ENCODE peak calls at places on chromosomes 3 and 15, in six cellular contexts. P, J, C, V, Y and D are unnamed samples.
A peak's percentile ranks its signal among the peaks of the same experiment; 100 is the strongest.

GRCh38 chr15:43125095-43125661 is 8.2 kb upstream of the TMEM62 start:
- DNase-seq in P (no peak), J (no peak), C (no peak), V (no peak), Y (no peak), D (no peak)

GRCh38 chr15:51315726-51316125 is 22.7 kb downstream of the CYP19A1 start:
- DNase-seq in P (peak; percentile 32), J (no peak), C (no peak), V (no peak), Y (no peak), D (no peak)

GRCh38 chr15:64774556-64775523 is 549 bp downstream of the RBPMS2 start:
- DNase-seq in P (no peak), J (no peak), C (no peak), V (no peak), Y (peak; percentile 47), D (peak; percentile 30)

GRCh38 chr3:156218353-156218744 is 98.0 kb downstream of the KCNAB1 start:
- DNase-seq in P (no peak), J (no peak), C (peak; percentile 5), V (no peak), Y (no peak), D (no peak)

GRCh38 chr3:26100176-26100575 is 310.3 kb downstream of the OXSM start:
- DNase-seq in P (no peak), J (no peak), C (no peak), V (no peak), Y (no peak), D (no peak)

GRCh38 chr15:69626095-69627066 is 173.8 kb downstream of the RPLP1 start:
- DNase-seq in P (peak; percentile 43), J (no peak), C (no peak), V (no peak), Y (no peak), D (no peak)

GRCh38 chr3:42505203-42505848 is 2.9 kb downstream of the VIPR1 start:
- DNase-seq in P (peak; percentile 82), J (no peak), C (no peak), V (no peak), Y (no peak), D (no peak)

GRCh38 chr3:116000315-116000714 is 377.0 kb downstream of the GAP43 start:
- DNase-seq in P (no peak), J (peak; percentile 36), C (peak; percentile 99), V (no peak), Y (no peak), D (peak; percentile 30)

DNA sequence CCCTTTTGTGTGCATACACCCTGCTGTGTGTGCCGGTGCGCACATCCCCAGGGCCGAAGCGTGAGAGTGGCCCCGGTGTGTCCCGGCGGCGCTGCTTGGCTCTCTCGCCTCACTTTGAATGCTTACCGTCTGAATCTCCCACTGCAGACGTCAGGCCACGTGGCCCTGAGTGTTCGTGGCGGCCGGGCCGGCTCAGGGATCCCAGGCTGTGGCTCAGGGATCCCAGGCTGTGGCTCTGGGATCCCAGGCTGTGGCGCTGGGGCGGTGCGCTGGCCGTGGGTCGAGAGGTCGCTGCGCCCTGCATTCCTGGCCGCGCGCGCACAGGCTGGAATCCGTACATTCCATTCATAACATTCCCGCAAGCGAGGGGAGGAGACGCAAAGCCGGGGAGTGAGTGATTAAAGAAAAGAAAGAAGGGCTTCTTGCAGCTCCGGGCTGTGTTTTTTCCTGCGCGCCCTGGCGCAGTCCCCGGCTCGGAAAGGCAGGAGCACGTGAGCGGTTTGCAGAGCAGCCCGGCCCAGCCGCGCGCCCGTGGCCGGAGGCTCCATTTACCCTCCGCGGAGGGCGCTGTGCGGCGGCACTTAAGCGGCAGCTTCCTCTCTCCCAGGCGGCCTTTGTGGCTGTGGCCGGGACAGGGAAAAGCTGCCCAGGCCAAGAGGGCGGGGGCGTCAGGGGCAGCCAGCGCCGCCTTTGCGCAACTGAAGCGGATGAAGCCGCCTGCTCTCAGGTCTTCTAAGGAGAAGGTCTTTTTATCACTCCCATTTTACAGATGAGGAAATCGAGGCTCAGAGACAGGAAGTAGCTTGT is 87.0 kb upstream of the ALDH1L1 start:
- DNase-seq in P (peak; percentile 93), J (peak; percentile 35), C (peak; percentile 91), V (no peak), Y (no peak), D (peak; percentile 83)
- TF ChIP-seq POLR2A in P (no peak), J (peak; percentile 19), C (no peak), V (no peak), Y (no peak), D (no peak)

GRCh38 chr3:33717866-33718594 is at the start of gene CLASP2:
- DNase-seq in P (peak; percentile 96), J (peak; percentile 73), C (peak; percentile 86), V (peak; percentile 91), Y (peak; percentile 72), D (peak; percentile 80)
- TF ChIP-seq POLR2A in P (no peak), J (peak; percentile 74), C (peak; percentile 69), V (peak; percentile 61), Y (peak; percentile 77), D (peak; percentile 86)

GRCh38 chr3:50610992-50611463 is 546 bp downstream of the CISH start:
- DNase-seq in P (no peak), J (no peak), C (no peak), V (no peak), Y (no peak), D (no peak)

GRCh38 chr3:50612973-50613851 is 1.6 kb upstream of the CISH start:
- DNase-seq in P (no peak), J (no peak), C (no peak), V (no peak), Y (no peak), D (no peak)

GRCh38 chr3:50612234-50612972 is 829 bp upstream of the CISH start:
- DNase-seq in P (no peak), J (no peak), C (no peak), V (no peak), Y (no peak), D (no peak)

GRCh38 chr3:50610181-50610971 is 1.2 kb downstream of the CISH start:
- DNase-seq in P (no peak), J (no peak), C (no peak), V (no peak), Y (no peak), D (no peak)

GRCh38 chr3:50611464-50612233 is at the start of gene CISH:
- DNase-seq in P (peak; percentile 99), J (no peak), C (peak; percentile 91), V (peak; percentile 92), Y (peak; percentile 94), D (peak; percentile 81)
- TF ChIP-seq POLR2A in P (no peak), J (peak; percentile 31), C (peak; percentile 38), V (peak; percentile 78), Y (no peak), D (peak; percentile 80)

GRCh38 chr3:79016587-79017380 is 751.0 kb downstream of the ROBO1 start:
- DNase-seq in P (no peak), J (no peak), C (peak; percentile 53), V (no peak), Y (no peak), D (no peak)

GRCh38 chr3:79018671-79019136 is 749.1 kb downstream of the ROBO1 start:
- DNase-seq in P (peak; percentile 92), J (no peak), C (peak; percentile 64), V (no peak), Y (no peak), D (peak; percentile 30)

GRCh38 chr3:79015854-79016253 is 751.9 kb downstream of the ROBO1 start:
- DNase-seq in P (no peak), J (no peak), C (no peak), V (no peak), Y (no peak), D (no peak)

GRCh38 chr3:79019924-79020173 is 747.9 kb downstream of the ROBO1 start:
- DNase-seq in P (no peak), J (no peak), C (no peak), V (no peak), Y (no peak), D (no peak)

GRCh38 chr3:79019137-79019923 is 748.5 kb downstream of the ROBO1 start:
- DNase-seq in P (peak; percentile 95), J (no peak), C (peak; percentile 93), V (peak; percentile 35), Y (no peak), D (peak; percentile 64)
- TF ChIP-seq POLR2A in P (no peak), J (no peak), C (peak; percentile 94), V (peak; percentile 22), Y (peak; percentile 34), D (peak; percentile 90)

GRCh38 chr3:134374791-134375541 is 719 bp upstream of the AMOTL2 start:
- DNase-seq in P (peak; percentile 86), J (no peak), C (no peak), V (no peak), Y (no peak), D (peak; percentile 65)

GRCh38 chr3:134373278-134373941 is 837 bp downstream of the AMOTL2 start:
- DNase-seq in P (peak; percentile 96), J (no peak), C (peak; percentile 89), V (peak; percentile 33), Y (no peak), D (peak; percentile 70)

GRCh38 chr3:134375542-134376384 is 1.5 kb upstream of the AMOTL2 start:
- DNase-seq in P (peak; percentile 84), J (no peak), C (no peak), V (no peak), Y (no peak), D (no peak)

GRCh38 chr3:134372405-134373277 is 1.6 kb downstream of the AMOTL2 start:
- DNase-seq in P (no peak), J (no peak), C (peak; percentile 30), V (no peak), Y (no peak), D (no peak)

DNA sequence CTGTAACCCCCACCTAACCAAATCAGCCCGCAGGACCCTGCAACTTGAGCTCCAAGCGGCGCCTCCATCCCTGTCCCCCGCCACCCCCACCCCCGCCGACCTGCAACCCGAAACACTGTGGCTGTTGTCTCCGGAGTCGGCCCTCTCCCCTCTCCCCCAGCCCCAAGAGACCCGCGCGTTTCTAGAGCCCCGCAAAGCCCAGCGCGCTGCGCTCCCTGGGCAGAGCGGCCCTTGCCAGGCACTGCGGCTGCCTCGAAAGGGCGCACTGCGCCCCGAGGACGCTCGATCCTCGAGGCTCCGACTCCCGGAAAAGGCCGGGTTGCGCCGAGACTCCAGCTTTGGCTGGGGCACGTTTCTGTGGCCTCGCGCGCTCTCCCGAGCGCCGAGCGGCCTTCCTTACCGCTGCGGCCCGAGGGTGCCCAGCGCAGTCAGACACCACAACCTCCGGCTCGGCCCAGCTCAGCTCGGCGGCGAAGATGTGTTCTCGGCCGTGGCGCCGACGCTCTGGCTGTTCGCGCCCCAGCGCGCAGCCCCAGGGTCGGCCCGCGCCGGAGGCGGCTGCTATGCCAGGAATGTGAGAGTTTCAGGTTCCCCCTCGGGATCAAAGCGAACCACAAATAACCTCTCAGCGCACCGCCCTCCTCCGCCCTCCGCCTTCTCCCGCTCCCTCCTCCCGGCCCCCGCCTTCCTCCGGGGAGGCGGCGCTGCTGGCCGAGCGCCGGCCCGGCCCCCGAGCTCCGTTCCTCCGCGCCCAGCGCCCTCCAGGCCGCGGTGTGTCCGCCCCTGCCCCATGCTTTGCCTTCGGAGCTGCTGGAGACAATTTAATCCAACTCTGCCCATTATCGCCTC is at the start of gene AMOTL2:
- DNase-seq in P (peak; percentile 97), J (peak; percentile 87), C (peak; percentile 97), V (no peak), Y (peak; percentile 64), D (peak; percentile 91)
- TF ChIP-seq POLR2A in P (no peak), J (peak; percentile 88), C (peak; percentile 99), V (peak; percentile 79), Y (no peak), D (peak; percentile 94)